ENCODE peak calls at places on chromosome 10, in six cellular contexts. B is RWPE1; C is midbrain; L is BJ; J is activated naive CD4-positive, alpha-beta T cell treated with anti-CD3 and anti-CD28 coated beads for 36 hours; M is substantia nigra. Z is an unnamed sample.

GRCh38 chr10:110993024-110993693 is 73.8 kb downstream of the SHOC2 start:
- DNase-seq in M (no peak), J (peak), L (peak), C (no peak), B (peak), Z (no peak)

GRCh38 chr10:17785276-17785935 is 23.7 kb upstream of the MRC1 start:
- DNase-seq in B (no peak), L (no peak), C (peak), J (no peak), M (no peak), Z (no peak)

GRCh38 chr10:29648114-29648982 is 13.6 kb upstream of the SVIL start:
- DNase-seq in C (no peak), B (no peak), M (no peak), L (no peak), J (peak), Z (no peak)

GRCh38 chr10:116385994-116386809 is 41.4 kb upstream of the PNLIPRP3 start:
- DNase-seq in M (no peak), J (no peak), C (peak), B (peak), L (no peak), Z (no peak)

GRCh38 chr10:48459270-48460147 is 145.4 kb downstream of the ARHGAP22 start:
- DNase-seq in B (no peak), C (no peak), M (no peak), J (no peak), L (no peak), Z (no peak)

GRCh38 chr10:119090968-119091367 is 10.4 kb upstream of the EIF3A start:
- DNase-seq in M (no peak), C (no peak), J (peak), B (peak), L (peak), Z (no peak)

GRCh38 chr10:59971915-59972314 is 65.6 kb upstream of the CCDC6 start:
- DNase-seq in M (no peak), B (no peak), J (no peak), L (no peak), C (no peak), Z (no peak)

GRCh38 chr10:91860885-91861284 is 48.4 kb downstream of the FGFBP3 start:
- DNase-seq in C (no peak), L (no peak), B (no peak), J (no peak), M (no peak), Z (no peak)

GRCh38 chr10:72068126-72068765 is 20.1 kb downstream of the SPOCK2 start:
- DNase-seq in B (no peak), L (no peak), M (no peak), C (no peak), J (no peak), Z (no peak)

GRCh38 chr10:88066876-88067275 is 203.5 kb downstream of the PTEN start:
- DNase-seq in C (peak), M (no peak), L (no peak), B (no peak), J (peak), Z (peak)

GRCh38 chr10:77165445-77166316 is 471.9 kb downstream of the KCNMA1 start:
- DNase-seq in C (peak), M (no peak), B (peak), J (peak), L (no peak), Z (peak)

GRCh38 chr10:3886191-3886590 is 101.2 kb upstream of the KLF6 start:
- DNase-seq in C (no peak), J (no peak), B (no peak), L (no peak), M (no peak), Z (no peak)

GRCh38 chr10:74156919-74157289 is 5.9 kb downstream of the ADK start:
- DNase-seq in B (no peak), C (no peak), L (no peak), J (no peak), M (no peak), Z (no peak)

GRCh38 chr10:88879754-88880286 is at the start of gene STAMBPL1:
- DNase-seq in M (no peak), L (no peak), B (peak), J (peak), C (peak), Z (peak)

GRCh38 chr10:52729259-52730104 is 43.1 kb downstream of the MBL2 start:
- DNase-seq in M (no peak), J (no peak), L (peak), B (peak), C (peak), Z (no peak)

GRCh38 chr10:29585488-29585976 is 49.2 kb downstream of the SVIL start:
- DNase-seq in B (no peak), J (no peak), C (no peak), M (no peak), L (no peak), Z (no peak)

GRCh38 chr10:44801383-44802327 is 109.5 kb upstream of the TMEM72 start:
- DNase-seq in L (peak), B (peak), J (no peak), M (no peak), C (no peak), Z (no peak)

GRCh38 chr10:5534880-5535856 is 10.4 kb downstream of the CALML3 start:
- DNase-seq in L (peak), M (no peak), J (no peak), C (no peak), B (no peak), Z (no peak)

GRCh38 chr10:5654218-5654755 is 12.1 kb downstream of the ASB13 start:
- DNase-seq in L (no peak), J (peak), M (no peak), B (no peak), C (no peak), Z (no peak)

GRCh38 chr10:93319855-93320254 is 162.3 kb downstream of the MYOF start:
- DNase-seq in M (no peak), C (no peak), B (no peak), J (no peak), L (peak), Z (no peak)

GRCh38 chr10:18021725-18022480 is 70.2 kb downstream of the SLC39A12 start:
- DNase-seq in J (no peak), L (no peak), M (no peak), B (no peak), C (no peak), Z (no peak)

GRCh38 chr10:100006241-100006886 is 3.4 kb downstream of the DNMBP start:
- DNase-seq in L (peak), B (peak), J (peak), C (no peak), M (no peak), Z (no peak)

GRCh38 chr10:95474228-95475002 is 86.8 kb downstream of the SORBS1 start:
- DNase-seq in L (no peak), M (no peak), J (no peak), B (peak), C (no peak), Z (no peak)

GRCh38 chr10:131094406-131095108 is 217.0 kb downstream of the TCERG1L start:
- DNase-seq in L (no peak), M (no peak), B (peak), J (no peak), C (no peak), Z (no peak)

GRCh38 chr10:57288754-57289153 is 927.7 kb upstream of the ZWINT start:
- DNase-seq in J (no peak), M (no peak), B (no peak), L (no peak), C (no peak), Z (no peak)

GRCh38 chr10:35364808-35365207 is 28.5 kb downstream of the CCNY start:
- DNase-seq in L (no peak), J (no peak), C (no peak), B (no peak), M (no peak), Z (no peak)

GRCh38 chr10:92242910-92243671 is 47.8 kb downstream of the CPEB3 start:
- DNase-seq in M (peak), C (peak), L (no peak), B (peak), J (peak), Z (peak)

GRCh38 chr10:58266003-58266825 is 1.5 kb downstream of the IPMK start:
- DNase-seq in C (peak), B (peak), L (no peak), J (peak), M (no peak), Z (no peak)

GRCh38 chr10:116268976-116269375 is 4.0 kb downstream of the GFRA1 start:
- DNase-seq in C (no peak), L (no peak), M (no peak), J (no peak), B (no peak), Z (no peak)

GRCh38 chr10:125871341-125871740 is 9.8 kb downstream of the DHX32 start:
- DNase-seq in M (no peak), C (no peak), B (no peak), L (no peak), J (no peak), Z (no peak)

GRCh38 chr10:119303886-119304285 is 96.5 kb downstream of the GRK5 start:
- DNase-seq in B (peak), C (no peak), L (no peak), M (no peak), J (no peak), Z (no peak)

GRCh38 chr10:31483546-31483945 is 164.5 kb downstream of the ZEB1 start:
- DNase-seq in B (no peak), L (no peak), M (no peak), J (no peak), C (no peak), Z (no peak)

GRCh38 chr10:108490931-108491330 is 1326.4 kb upstream of the SORCS1 start:
- DNase-seq in C (no peak), M (no peak), B (no peak), J (no peak), L (no peak), Z (no peak)

Z was measured in stimulated activated naive B cell treated with anti-CD40 and anti-IgM and Interleukin-4, amounts not matched to agents 10 μg/mL and 1 μg/mL and 100 μg/mL, for 72 hours.